ENCODE peak calls at places on chromosomes 2 and 18, in seven cellular contexts. Z is GM18507, B is NCI-H1105 treated with DMSO at 0.1 percent for 48 hours, D is hippocampal formation, I is AG20443, J is mucosa of descending colon, Q is stomach. A is an unnamed sample.

GRCh38 chr2:237364655-237365054 is 49.3 kb downstream of the COL6A3 start:
- DNase-seq in I (no peak), J (no peak), Z (no peak), Q (no peak), D (no peak), B (no peak), A (no peak)

GRCh38 chr18:55524353-55525123 is 63.5 kb downstream of the TCF4 start:
- DNase-seq in Q (no peak), D (no peak), I (no peak), B (no peak), Z (no peak), J (no peak), A (no peak)

GRCh38 chr2:240154606-240155005 is 14.1 kb upstream of the OTOS start:
- DNase-seq in D (no peak), B (no peak), Q (no peak), I (no peak), J (no peak), Z (no peak), A (no peak)

GRCh38 chr2:62478093-62478580 is 27.9 kb downstream of the TMEM17 start:
- DNase-seq in J (no peak), Q (no peak), I (no peak), Z (no peak), D (no peak), B (no peak), A (no peak)

GRCh38 chr18:13422541-13423147 is 204.1 kb downstream of the LDLRAD4 start:
- DNase-seq in J (no peak), I (no peak), Z (no peak), Q (no peak), B (no peak), D (no peak), A (no peak)

GRCh38 chr2:67221266-67221665 is 175.9 kb upstream of the ETAA1 start:
- DNase-seq in I (no peak), Z (no peak), B (no peak), J (no peak), Q (no peak), D (no peak), A (no peak)

GRCh38 chr2:109348645-109349554 is 219.9 kb downstream of the SH3RF3 start:
- DNase-seq in D (no peak), B (no peak), Z (no peak), Q (no peak), J (no peak), I (no peak), A (no peak)

GRCh38 chr2:239756392-239757153 is 268.6 kb downstream of the NDUFA10 start:
- DNase-seq in B (no peak), J (no peak), I (no peak), D (no peak), Q (no peak), Z (no peak), A (no peak)

GRCh38 chr2:29940706-29941105 is 19.3 kb upstream of the ALK start:
- DNase-seq in J (no peak), D (no peak), I (no peak), B (no peak), Q (no peak), Z (no peak), A (no peak)

GRCh38 chr2:85911836-85912692 is 23.3 kb upstream of the ST3GAL5 start:
- DNase-seq in B (no peak), Z (no peak), J (no peak), I (peak), Q (no peak), D (no peak), A (no peak)

GRCh38 chr2:166361351-166362153 is 14.2 kb downstream of the SCN9A start:
- DNase-seq in Z (no peak), J (no peak), I (no peak), B (peak), Q (no peak), D (no peak), A (no peak)

GRCh38 chr2:158998486-158999248 is 30.2 kb downstream of the TANC1 start:
- DNase-seq in J (no peak), B (no peak), Q (no peak), D (peak), I (peak), Z (no peak), A (no peak)

GRCh38 chr2:24815171-24815570 is 21.9 kb downstream of the CENPO start:
- DNase-seq in J (no peak), B (no peak), Q (no peak), I (no peak), D (no peak), Z (no peak), A (no peak)

GRCh38 chr18:24428709-24429108 is 2.2 kb downstream of the IMPACT start:
- DNase-seq in B (no peak), I (no peak), J (no peak), Q (no peak), Z (no peak), D (no peak), A (no peak)

GRCh38 chr2:231662028-231662810 is 46.1 kb upstream of the PTMA start:
- DNase-seq in J (peak), Q (peak), Z (peak), D (peak), B (no peak), I (peak), A (peak)

GRCh38 chr2:193695367-193695766 is 1500.6 kb upstream of the TMEFF2 start:
- DNase-seq in Q (no peak), I (peak), Z (no peak), B (no peak), J (no peak), D (no peak), A (no peak)

GRCh38 chr18:32468147-32468845 is 2.4 kb downstream of the GAREM1 start:
- DNase-seq in I (no peak), Q (no peak), B (no peak), J (no peak), Z (no peak), D (no peak), A (no peak)

GRCh38 chr2:154067124-154067523 is 195.4 kb downstream of the GALNT13 start:
- DNase-seq in I (no peak), Z (no peak), J (no peak), D (no peak), Q (no peak), B (no peak), A (no peak)

GRCh38 chr2:98394595-98395153 is 48.4 kb downstream of the CNGA3 start:
- DNase-seq in I (no peak), Z (no peak), J (no peak), B (no peak), Q (no peak), D (no peak), A (no peak)

GRCh38 chr2:124323321-124323720 is 298.2 kb downstream of the CNTNAP5 start:
- DNase-seq in Z (no peak), J (no peak), D (no peak), I (no peak), Q (no peak), B (no peak), A (no peak)

GRCh38 chr2:204871246-204871953 is 326.1 kb downstream of the PARD3B start:
- DNase-seq in I (peak), Z (no peak), Q (no peak), J (no peak), B (peak), D (no peak), A (no peak)

GRCh38 chr18:79519751-79520472 is 124.2 kb downstream of the NFATC1 start:
- DNase-seq in J (no peak), D (no peak), I (no peak), Q (no peak), Z (no peak), B (no peak), A (no peak)

GRCh38 chr18:52936931-52937330 is 596.9 kb downstream of the DCC start:
- DNase-seq in Z (no peak), I (no peak), Q (no peak), B (no peak), D (no peak), J (no peak), A (no peak)

GRCh38 chr2:105854972-105855371 is 110.3 kb downstream of the NCK2 start:
- DNase-seq in B (no peak), D (no peak), I (no peak), J (no peak), Z (no peak), Q (no peak), A (no peak)

GRCh38 chr2:88451647-88452150 is 794 bp downstream of the FOXI3 start:
- DNase-seq in J (no peak), I (no peak), Z (no peak), Q (no peak), B (peak), D (no peak), A (no peak)

GRCh38 chr2:172811027-172811426 is 75.4 kb downstream of the RAPGEF4 start:
- DNase-seq in Q (no peak), Z (no peak), D (no peak), J (no peak), I (no peak), B (no peak), A (no peak)

GRCh38 chr2:98876741-98877140 is 59.3 kb downstream of the CRACDL start:
- DNase-seq in J (no peak), I (peak), Z (no peak), B (no peak), D (no peak), Q (no peak), A (no peak)

GRCh38 chr2:23593396-23594078 is 208.6 kb downstream of the KLHL29 start:
- DNase-seq in J (no peak), D (no peak), Q (no peak), Z (no peak), B (no peak), I (no peak), A (no peak)

GRCh38 chr2:67451086-67451832 is 54.1 kb downstream of the ETAA1 start:
- DNase-seq in D (no peak), Q (peak), Z (no peak), I (peak), B (peak), J (no peak), A (no peak)

GRCh38 chr2:106863387-106863786 is 22.6 kb downstream of the ST6GAL2 start:
- DNase-seq in D (no peak), B (peak), Z (no peak), I (no peak), Q (no peak), J (no peak), A (no peak)

GRCh38 chr2:23322813-23323212 is 62.2 kb upstream of the KLHL29 start:
- DNase-seq in J (no peak), Q (no peak), Z (no peak), I (no peak), B (no peak), D (no peak), A (no peak)

GRCh38 chr2:240785424-240786335 is 34.3 kb downstream of the KIF1A start:
- DNase-seq in B (no peak), Q (no peak), I (no peak), D (no peak), Z (no peak), J (peak), A (no peak)

GRCh38 chr2:38540580-38541290 is 62.0 kb downstream of the HNRNPLL start:
- DNase-seq in Z (no peak), I (no peak), D (no peak), J (no peak), B (no peak), Q (no peak), A (no peak)

GRCh38 chr2:239819974-239820555 is 205.1 kb downstream of the NDUFA10 start:
- DNase-seq in J (no peak), D (no peak), B (no peak), Q (peak), I (no peak), Z (no peak), A (no peak)

GRCh38 chr2:102251042-102251848 is 60.1 kb upstream of the IL1RL1 start:
- DNase-seq in Z (no peak), D (no peak), B (no peak), I (peak), J (peak), Q (peak), A (peak)

GRCh38 chr2:174326880-174327558 is 7.7 kb upstream of the SP9 start:
- DNase-seq in D (no peak), J (peak), Q (no peak), B (no peak), Z (no peak), I (no peak), A (no peak)

GRCh38 chr2:98442488-98442887 is 2.2 kb upstream of the INPP4A start:
- DNase-seq in Z (no peak), I (no peak), Q (no peak), D (no peak), J (no peak), B (no peak), A (no peak)

GRCh38 chr2:176079851-176080539 is 3.8 kb downstream of the EVX2 start:
- DNase-seq in Q (no peak), B (no peak), D (no peak), Z (no peak), J (no peak), I (peak), A (peak)

GRCh38 chr2:176419591-176420071 is 150.4 kb downstream of the MTX2 start:
- DNase-seq in D (no peak), I (peak), Z (no peak), Q (no peak), B (no peak), J (no peak), A (no peak)

GRCh38 chr2:7012141-7012809 is 95.1 kb downstream of the RNF144A start:
- DNase-seq in B (no peak), J (no peak), D (peak), Z (no peak), I (peak), Q (no peak), A (no peak)